ENCODE peak calls at places on chromosomes 11 and 22, in eight cellular contexts. One of them, this sample, is unnamed.
A peak's percentile ranks its signal among the peaks of the same experiment; 100 is the strongest.

GRCh38 chr11:65043881-65044501 is 3.0 kb downstream of the SAC3D1 start:
- DNase-seq in EH: peak; percentile 79
- DNase-seq in amniotic stem cell: no peak
- DNase-seq in naive thymus-derived CD8-positive, alpha-beta T cell: no peak
- DNase-seq in endothelial cell of umbilical vein: no peak
- DNase-seq in MM.1S: no peak
- DNase-seq in psoas muscle: peak; percentile 63
- DNase-seq in effector memory CD4-positive, alpha-beta T cell: no peak
- DNase-seq in this sample: no peak

GRCh38 chr22:46388647-46389046 is 53.1 kb downstream of the TRMU start:
- DNase-seq in amniotic stem cell: no peak
- DNase-seq in EH: no peak
- DNase-seq in effector memory CD4-positive, alpha-beta T cell: no peak
- DNase-seq in MM.1S: no peak
- DNase-seq in psoas muscle: no peak
- DNase-seq in naive thymus-derived CD8-positive, alpha-beta T cell: no peak
- DNase-seq in endothelial cell of umbilical vein: no peak
- DNase-seq in this sample: no peak

GRCh38 chr22:19107730-19108074 is 14.5 kb downstream of the DGCR2 start:
- DNase-seq in endothelial cell of umbilical vein: no peak
- DNase-seq in EH: no peak
- DNase-seq in naive thymus-derived CD8-positive, alpha-beta T cell: no peak
- DNase-seq in effector memory CD4-positive, alpha-beta T cell: no peak
- DNase-seq in psoas muscle: no peak
- DNase-seq in MM.1S: no peak
- DNase-seq in amniotic stem cell: no peak
- DNase-seq in this sample: no peak

GRCh38 chr11:126862664-126863247 is 137.8 kb downstream of the KIRREL3 start:
- DNase-seq in naive thymus-derived CD8-positive, alpha-beta T cell: no peak
- DNase-seq in psoas muscle: no peak
- DNase-seq in endothelial cell of umbilical vein: no peak
- DNase-seq in effector memory CD4-positive, alpha-beta T cell: no peak
- DNase-seq in amniotic stem cell: no peak
- DNase-seq in MM.1S: peak; percentile 96
- DNase-seq in EH: no peak
- DNase-seq in this sample: peak; percentile 84

GRCh38 chr11:35165416-35166368 is 26.7 kb downstream of the CD44 start:
- DNase-seq in endothelial cell of umbilical vein: peak; percentile 48
- DNase-seq in effector memory CD4-positive, alpha-beta T cell: peak; percentile 87
- DNase-seq in EH: peak; percentile 74
- DNase-seq in amniotic stem cell: no peak
- DNase-seq in naive thymus-derived CD8-positive, alpha-beta T cell: peak; percentile 92
- DNase-seq in MM.1S: peak; percentile 98
- DNase-seq in psoas muscle: no peak
- DNase-seq in this sample: no peak

GRCh38 chr22:46574993-46575914 is 37.8 kb upstream of the CELSR1 start:
- DNase-seq in psoas muscle: peak; percentile 59
- DNase-seq in endothelial cell of umbilical vein: peak; percentile 64
- DNase-seq in effector memory CD4-positive, alpha-beta T cell: no peak
- DNase-seq in naive thymus-derived CD8-positive, alpha-beta T cell: no peak
- DNase-seq in amniotic stem cell: no peak
- DNase-seq in EH: no peak
- DNase-seq in MM.1S: peak; percentile 16
- DNase-seq in this sample: peak; percentile 91

GRCh38 chr22:48167238-48167637 is 1404.8 kb downstream of the TBC1D22A start:
- DNase-seq in effector memory CD4-positive, alpha-beta T cell: no peak
- DNase-seq in psoas muscle: no peak
- DNase-seq in naive thymus-derived CD8-positive, alpha-beta T cell: no peak
- DNase-seq in MM.1S: no peak
- DNase-seq in amniotic stem cell: no peak
- DNase-seq in endothelial cell of umbilical vein: no peak
- DNase-seq in EH: no peak
- DNase-seq in this sample: peak; percentile 22

GRCh38 chr11:6298605-6299004 is 21.7 kb downstream of the CAVIN3 start:
- DNase-seq in psoas muscle: peak; percentile 64
- DNase-seq in amniotic stem cell: no peak
- DNase-seq in EH: peak; percentile 50
- DNase-seq in naive thymus-derived CD8-positive, alpha-beta T cell: no peak
- DNase-seq in endothelial cell of umbilical vein: peak; percentile 32
- DNase-seq in MM.1S: peak; percentile 52
- DNase-seq in effector memory CD4-positive, alpha-beta T cell: no peak
- DNase-seq in this sample: peak; percentile 89

GRCh38 chr11:28077524-28077923 is 30.4 kb downstream of the KIF18A start:
- DNase-seq in effector memory CD4-positive, alpha-beta T cell: no peak
- DNase-seq in naive thymus-derived CD8-positive, alpha-beta T cell: no peak
- DNase-seq in amniotic stem cell: no peak
- DNase-seq in psoas muscle: no peak
- DNase-seq in EH: no peak
- DNase-seq in endothelial cell of umbilical vein: no peak
- DNase-seq in MM.1S: no peak
- DNase-seq in this sample: no peak

GRCh38 chr11:57340228-57340627 is 2.1 kb downstream of the P2RX3 start:
- DNase-seq in psoas muscle: peak; percentile 67
- DNase-seq in effector memory CD4-positive, alpha-beta T cell: no peak
- DNase-seq in endothelial cell of umbilical vein: peak; percentile 19
- DNase-seq in naive thymus-derived CD8-positive, alpha-beta T cell: no peak
- DNase-seq in amniotic stem cell: no peak
- DNase-seq in MM.1S: no peak
- DNase-seq in EH: peak; percentile 58
- DNase-seq in this sample: peak; percentile 54

GRCh38 chr11:279966-280761 is 2.0 kb downstream of the NLRP6 start:
- DNase-seq in EH: peak; percentile 31
- DNase-seq in endothelial cell of umbilical vein: no peak
- DNase-seq in psoas muscle: peak; percentile 55
- DNase-seq in naive thymus-derived CD8-positive, alpha-beta T cell: no peak
- DNase-seq in amniotic stem cell: no peak
- DNase-seq in MM.1S: no peak
- DNase-seq in effector memory CD4-positive, alpha-beta T cell: no peak
- DNase-seq in this sample: no peak